ENCODE peak calls at places on chromosomes 16 and 17, in seven cellular contexts. Y is memory B cell, G is endothelial cell, L is HS-5, U is NCI-H1930, K is globus pallidus, J is esophagus squamous epithelium. E is an unnamed sample.

GRCh38 chr17:77884019-77884418 is 74.5 kb upstream of the TNRC6C start:
- DNase-seq in Y (no peak), G (no peak), L (no peak), U (peak), K (peak), J (no peak), E (no peak)

GRCh38 chr16:57335361-57335760 is 23.2 kb upstream of the CCL22 start:
- DNase-seq in Y (no peak), G (no peak), L (no peak), U (no peak), K (no peak), J (no peak), E (no peak)

GRCh38 chr16:58339452-58339938 is 44.7 kb upstream of the PRSS54 start:
- DNase-seq in Y (no peak), G (peak), L (no peak), U (no peak), K (no peak), J (no peak), E (no peak)

GRCh38 chr17:16935786-16936185 is 36.1 kb downstream of the TNFRSF13B start:
- DNase-seq in Y (no peak), G (no peak), L (no peak), U (no peak), K (no peak), J (no peak), E (no peak)

GRCh38 chr17:44354582-44355309 is 8.9 kb downstream of the FAM171A2 start:
- DNase-seq in Y (peak), G (peak), L (no peak), U (no peak), K (no peak), J (no peak), E (peak)

GRCh38 chr17:40791116-40791515 is 8.6 kb downstream of the KRT28 start:
- DNase-seq in Y (no peak), G (no peak), L (no peak), U (no peak), K (no peak), J (no peak), E (no peak)

GRCh38 chr17:10149573-10150399 is 48.6 kb downstream of the GAS7 start:
- DNase-seq in Y (no peak), G (no peak), L (peak), U (no peak), K (no peak), J (no peak), E (peak)

GRCh38 chr16:30946671-30947532 is 2.0 kb upstream of the ORAI3 start:
- DNase-seq in Y (no peak), G (no peak), L (no peak), U (no peak), K (no peak), J (no peak), E (no peak)

GRCh38 chr17:27569884-27570577 is 61.0 kb upstream of the LGALS9 start:
- DNase-seq in Y (no peak), G (no peak), L (no peak), U (no peak), K (no peak), J (no peak), E (no peak)

GRCh38 chr16:75927824-75928223 is 201.5 kb upstream of the CPHXL start:
- DNase-seq in Y (no peak), G (no peak), L (no peak), U (no peak), K (no peak), J (no peak), E (no peak)

GRCh38 chr17:61805399-61805798 is 57.9 kb downstream of the BRIP1 start:
- DNase-seq in Y (no peak), G (no peak), L (peak), U (no peak), K (no peak), J (no peak), E (no peak)

GRCh38 chr16:29664133-29664912 is 1.3 kb downstream of the SPN start:
- DNase-seq in Y (no peak), G (no peak), L (no peak), U (no peak), K (no peak), J (no peak), E (no peak)

GRCh38 chr16:15506441-15506840 is 72.1 kb downstream of the BMERB1 start:
- DNase-seq in Y (no peak), G (no peak), L (no peak), U (no peak), K (no peak), J (no peak), E (no peak)

GRCh38 chr17:44307387-44308186 is 814 bp upstream of the RUNDC3A start:
- DNase-seq in Y (no peak), G (peak), L (no peak), U (peak), K (peak), J (no peak), E (no peak)

GRCh38 chr16:85207357-85207921 is 95.2 kb upstream of the CIBAR2 start:
- DNase-seq in Y (no peak), G (no peak), L (no peak), U (no peak), K (no peak), J (no peak), E (no peak)

GRCh38 chr17:19461681-19462080 is 50.6 kb downstream of the RNF112 start:
- DNase-seq in Y (no peak), G (no peak), L (no peak), U (no peak), K (no peak), J (no peak), E (no peak)

GRCh38 chr16:5621826-5622225 is 524.2 kb upstream of the EEF2KMT start:
- DNase-seq in Y (no peak), G (no peak), L (no peak), U (no peak), K (no peak), J (no peak), E (no peak)

GRCh38 chr16:30649725-30650368 is 913 bp upstream of the PRR14 start:
- DNase-seq in Y (no peak), G (no peak), L (no peak), U (no peak), K (no peak), J (no peak), E (no peak)

GRCh38 chr17:3035968-3036280 is 27.5 kb downstream of the OR1D5 start:
- DNase-seq in Y (no peak), G (no peak), L (no peak), U (no peak), K (no peak), J (no peak), E (no peak)

GRCh38 chr17:18877104-18877503 is 19.2 kb downstream of the PRPSAP2 start:
- DNase-seq in Y (no peak), G (no peak), L (peak), U (no peak), K (no peak), J (no peak), E (no peak)